ENCODE peak calls at places on chromosomes 13 and 19, in ten cellular contexts. T is cerebellum; H is T-helper 17 cell; S is RCC 7860; A is effector memory CD4-positive, alpha-beta T cell; R is BE2C; D is activated T-cell treated with anti-CD3 and anti-CD28 coated beads, Interleukin-2, amount 50 U/mL, for 72 hours; U is RPMI7951; L is amniotic stem cell; J is EL. Q is an unnamed sample.

GRCh38 chr13:79090552-79091159 is 315.4 kb downstream of the RBM26 start:
- DNase-seq in T (no peak), H (no peak), S (no peak), A (no peak), R (no peak), D (no peak), U (no peak), L (no peak), J (no peak), Q (no peak)

GRCh38 chr19:17339088-17339741 is 1.9 kb downstream of the GTPBP3 start:
- DNase-seq in T (no peak), H (no peak), S (no peak), A (no peak), R (peak), D (peak), U (no peak), L (no peak), J (no peak), Q (no peak)

GRCh38 chr19:42023121-42023942 is 29.3 kb upstream of the ATP1A3 start:
- DNase-seq in T (no peak), H (no peak), S (no peak), A (no peak), R (peak), D (peak), U (peak), L (no peak), J (peak), Q (no peak)

GRCh38 chr19:44005968-44006367 is 3.2 kb downstream of the ZNF230 start:
- DNase-seq in T (no peak), H (no peak), S (no peak), A (no peak), R (no peak), D (no peak), U (no peak), L (no peak), J (no peak), Q (no peak)

GRCh38 chr13:90709329-90709728 is 638.2 kb upstream of the MIR17HG start:
- DNase-seq in T (peak), H (no peak), S (no peak), A (no peak), R (no peak), D (no peak), U (no peak), L (no peak), J (no peak), Q (no peak)

GRCh38 chr13:105474983-105475382 is 1060.5 kb downstream of the EFNB2 start:
- DNase-seq in T (no peak), H (no peak), S (peak), A (no peak), R (no peak), D (no peak), U (peak), L (no peak), J (no peak), Q (no peak)

GRCh38 chr13:27997904-27998522 is 9.5 kb upstream of the URAD start:
- DNase-seq in T (no peak), H (no peak), S (no peak), A (no peak), R (peak), D (peak), U (peak), L (no peak), J (peak), Q (no peak)

GRCh38 chr13:45055198-45055901 is 65.0 kb upstream of the GTF2F2 start:
- DNase-seq in T (no peak), H (no peak), S (peak), A (no peak), R (no peak), D (peak), U (peak), L (peak), J (peak), Q (no peak)

GRCh38 chr13:75514080-75515040 is 23.3 kb downstream of the COMMD6 start:
- DNase-seq in T (no peak), H (no peak), S (no peak), A (no peak), R (no peak), D (no peak), U (peak), L (no peak), J (peak), Q (no peak)

GRCh38 chr13:110882972-110883371 is 31.9 kb downstream of the ANKRD10 start:
- DNase-seq in T (no peak), H (no peak), S (no peak), A (no peak), R (no peak), D (no peak), U (no peak), L (no peak), J (no peak), Q (no peak)

GRCh38 chr13:102902789-102903347 is 57.0 kb downstream of the ERCC5 start:
- DNase-seq in T (no peak), H (no peak), S (no peak), A (no peak), R (peak), D (no peak), U (no peak), L (no peak), J (no peak), Q (no peak)

GRCh38 chr13:104522235-104523072 is 1456.2 kb upstream of the SLC10A2 start:
- DNase-seq in T (no peak), H (no peak), S (no peak), A (no peak), R (no peak), D (no peak), U (no peak), L (no peak), J (no peak), Q (peak)

GRCh38 chr13:42028113-42028799 is 20.2 kb upstream of the DGKH start:
- DNase-seq in T (no peak), H (no peak), S (no peak), A (no peak), R (no peak), D (no peak), U (peak), L (no peak), J (no peak), Q (no peak)

GRCh38 chr13:77028202-77028601 is 1.2 kb upstream of the FBXL3 start:
- DNase-seq in T (no peak), H (no peak), S (no peak), A (no peak), R (no peak), D (no peak), U (peak), L (no peak), J (peak), Q (peak)

GRCh38 chr19:3868770-3869456 is at the start of gene ZFR2:
- DNase-seq in T (no peak), H (peak), S (no peak), A (no peak), R (peak), D (peak), U (no peak), L (no peak), J (no peak), Q (no peak)

GRCh38 chr13:75748874-75749273 is 112.7 kb downstream of the LMO7 start:
- DNase-seq in T (no peak), H (no peak), S (no peak), A (no peak), R (no peak), D (no peak), U (no peak), L (no peak), J (no peak), Q (no peak)

GRCh38 chr13:40376296-40376849 is 290.1 kb downstream of the FOXO1 start:
- DNase-seq in T (no peak), H (no peak), S (no peak), A (no peak), R (no peak), D (no peak), U (no peak), L (no peak), J (no peak), Q (no peak)

GRCh38 chr13:42405665-42406390 is 133.9 kb downstream of the AKAP11 start:
- DNase-seq in T (no peak), H (no peak), S (peak), A (peak), R (no peak), D (peak), U (peak), L (peak), J (peak), Q (no peak)

GRCh38 chr13:43242040-43242439 is 218.7 kb downstream of the DNAJC15 start:
- DNase-seq in T (no peak), H (no peak), S (no peak), A (no peak), R (no peak), D (no peak), U (peak), L (no peak), J (peak), Q (no peak)

GRCh38 chr13:44160549-44161278 is 212.9 kb upstream of the SERP2 start:
- DNase-seq in T (peak), H (no peak), S (no peak), A (no peak), R (no peak), D (no peak), U (no peak), L (no peak), J (no peak), Q (no peak)

GRCh38 chr19:44807162-44807561 is 1.7 kb upstream of the BCAM start:
- DNase-seq in T (no peak), H (no peak), S (no peak), A (no peak), R (no peak), D (no peak), U (no peak), L (no peak), J (no peak), Q (no peak)

GRCh38 chr13:75329723-75330122 is 152.2 kb downstream of the TBC1D4 start:
- DNase-seq in T (no peak), H (no peak), S (no peak), A (no peak), R (no peak), D (no peak), U (no peak), L (no peak), J (no peak), Q (no peak)

GRCh38 chr19:10114651-10115391 is 3.3 kb downstream of the P2RY11 start:
- DNase-seq in T (no peak), H (no peak), S (no peak), A (no peak), R (no peak), D (no peak), U (no peak), L (no peak), J (no peak), Q (peak)

GRCh38 chr13:101654916-101655315 is 202.4 kb downstream of the ITGBL1 start:
- DNase-seq in T (no peak), H (no peak), S (no peak), A (no peak), R (no peak), D (no peak), U (peak), L (no peak), J (peak), Q (no peak)

GRCh38 chr13:99656843-99657506 is 155.7 kb downstream of the TM9SF2 start:
- DNase-seq in T (peak), H (no peak), S (no peak), A (no peak), R (no peak), D (peak), U (no peak), L (no peak), J (no peak), Q (no peak)

GRCh38 chr19:44890366-44891015 is 563 bp upstream of the TOMM40 start:
- DNase-seq in T (peak), H (no peak), S (peak), A (peak), R (peak), D (peak), U (peak), L (peak), J (peak), Q (no peak)

GRCh38 chr19:16206637-16207036 is 8.9 kb downstream of the AP1M1 start:
- DNase-seq in T (no peak), H (no peak), S (no peak), A (no peak), R (no peak), D (no peak), U (no peak), L (no peak), J (no peak), Q (no peak)

GRCh38 chr19:35269425-35270117 is 809 bp downstream of the USF2 start:
- DNase-seq in T (peak), H (peak), S (peak), A (peak), R (peak), D (peak), U (peak), L (peak), J (peak), Q (peak)

GRCh38 chr19:48926909-48927308 is 6.6 kb upstream of the DHDH start:
- DNase-seq in T (no peak), H (no peak), S (peak), A (no peak), R (no peak), D (peak), U (peak), L (peak), J (peak), Q (peak)

GRCh38 chr13:98411013-98411412 is 165.9 kb downstream of the STK24 start:
- DNase-seq in T (no peak), H (no peak), S (no peak), A (no peak), R (no peak), D (no peak), U (no peak), L (no peak), J (no peak), Q (no peak)

GRCh38 chr19:32771596-32771995 is 52.0 kb downstream of the TDRD12 start:
- DNase-seq in T (no peak), H (no peak), S (no peak), A (no peak), R (no peak), D (no peak), U (no peak), L (no peak), J (no peak), Q (no peak)

GRCh38 chr13:94325148-94325528 is 154.3 kb downstream of the DCT start:
- DNase-seq in T (no peak), H (no peak), S (no peak), A (no peak), R (no peak), D (no peak), U (no peak), L (no peak), J (no peak), Q (no peak)

GRCh38 chr13:47036291-47037008 is 139.6 kb upstream of the HTR2A start:
- DNase-seq in T (no peak), H (no peak), S (no peak), A (no peak), R (no peak), D (no peak), U (no peak), L (no peak), J (no peak), Q (no peak)